ENCODE peak calls at places on chromosomes 1 and 21, in four cellular contexts. One of them, this sample, is unnamed.
A peak's percentile ranks its signal among the peaks of the same experiment; 100 is the strongest.

GRCh38 chr1:175900171-175900570 is 156.8 kb upstream of the TNR start:
- ATAC-seq in HepG2: no peak
- ATAC-seq in K562: no peak
- ATAC-seq in HCT116: no peak
- ATAC-seq in this sample: no peak

GRCh38 chr1:60984066-60984799 is 98.1 kb upstream of the NFIA start:
- ATAC-seq in HepG2: no peak
- ATAC-seq in K562: peak; percentile 63
- ATAC-seq in HCT116: no peak
- ATAC-seq in this sample: peak; percentile 81

GRCh38 chr1:235336903-235337302 is 8.5 kb downstream of the GGPS1 start:
- ATAC-seq in HepG2: no peak
- ATAC-seq in K562: no peak
- ATAC-seq in HCT116: no peak
- ATAC-seq in this sample: no peak

GRCh38 chr21:45875416-45875760 is 106.2 kb upstream of the COL6A1 start:
- ATAC-seq in HepG2: no peak
- ATAC-seq in K562: no peak
- ATAC-seq in HCT116: no peak
- ATAC-seq in this sample: no peak

GRCh38 chr21:45109831-45110492 is 35.6 kb downstream of the ADARB1 start:
- ATAC-seq in HepG2: no peak
- ATAC-seq in K562: peak; percentile 44
- ATAC-seq in HCT116: no peak
- ATAC-seq in this sample: no peak

GRCh38 chr1:93338426-93338825 is 7.3 kb upstream of the DR1 start:
- ATAC-seq in HepG2: no peak
- ATAC-seq in K562: no peak
- ATAC-seq in HCT116: peak; percentile 96
- ATAC-seq in this sample: no peak

GRCh38 chr1:58966917-58967733 is 183.3 kb upstream of the JUN start:
- ATAC-seq in HepG2: peak; percentile 80
- ATAC-seq in K562: no peak
- ATAC-seq in HCT116: no peak
- ATAC-seq in this sample: no peak

GRCh38 chr1:54987830-54988705 is 7.6 kb downstream of the TMEM61 start:
- ATAC-seq in HepG2: no peak
- ATAC-seq in K562: peak; percentile 12
- ATAC-seq in HCT116: no peak
- ATAC-seq in this sample: no peak

GRCh38 chr21:14583629-14584251 is 37.6 kb upstream of the SAMSN1 start:
- ATAC-seq in HepG2: no peak
- ATAC-seq in K562: peak; percentile 61
- ATAC-seq in HCT116: no peak
- ATAC-seq in this sample: no peak

GRCh38 chr1:39995973-39996393 is 41.0 kb downstream of the MFSD2A start:
- ATAC-seq in HepG2: no peak
- ATAC-seq in K562: no peak
- ATAC-seq in HCT116: no peak
- ATAC-seq in this sample: no peak

GRCh38 chr1:64098856-64099606 is 104.4 kb upstream of the UBE2U start:
- ATAC-seq in HepG2: no peak
- ATAC-seq in K562: no peak
- ATAC-seq in HCT116: no peak
- ATAC-seq in this sample: no peak

GRCh38 chr1:89943846-89944781 is 50.8 kb upstream of the ZNF326 start:
- ATAC-seq in HepG2: no peak
- ATAC-seq in K562: no peak
- ATAC-seq in HCT116: no peak
- ATAC-seq in this sample: no peak

GRCh38 chr1:25447547-25447946 is 16.9 kb downstream of the MACO1 start:
- ATAC-seq in HepG2: no peak
- ATAC-seq in K562: no peak
- ATAC-seq in HCT116: no peak
- ATAC-seq in this sample: no peak

GRCh38 chr1:186536272-186536905 is 75.5 kb upstream of the PDC start:
- ATAC-seq in HepG2: no peak
- ATAC-seq in K562: no peak
- ATAC-seq in HCT116: no peak
- ATAC-seq in this sample: no peak

DNA sequence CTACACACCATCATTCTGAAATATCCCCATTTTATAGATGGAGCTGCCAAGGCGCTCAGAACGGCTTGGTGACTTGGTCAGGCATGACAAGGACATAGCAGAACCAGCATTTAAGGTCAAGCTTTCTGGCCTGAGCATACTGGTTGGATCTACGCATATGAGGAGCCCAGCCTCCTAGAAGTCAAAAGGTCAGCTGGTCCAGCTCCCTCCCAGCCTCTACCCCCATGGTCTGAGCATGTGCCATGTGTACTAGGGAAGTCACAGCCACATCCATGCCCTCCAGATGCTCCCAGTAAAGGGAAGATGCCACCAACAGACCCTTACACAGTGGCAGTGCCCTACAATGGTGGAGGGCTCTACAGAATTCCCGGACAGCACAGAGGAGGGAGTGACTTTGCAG is 96.7 kb downstream of the EPHB2 start:
- ATAC-seq in HepG2: no peak
- ATAC-seq in K562: no peak
- ATAC-seq in HCT116: no peak
- ATAC-seq in this sample: no peak
- H3K27ac ChIP-seq in HepG2: no peak overlapping the region
- H3K27ac ChIP-seq in K562: no peak overlapping the region
- H3K27ac ChIP-seq in HCT116: no peak overlapping the region
- H3K27ac ChIP-seq in this sample: no peak overlapping the region

GRCh38 chr1:226677121-226678020 is 61.7 kb downstream of the ITPKB start:
- ATAC-seq in HepG2: no peak
- ATAC-seq in K562: no peak
- ATAC-seq in HCT116: peak; percentile 42
- ATAC-seq in this sample: peak; percentile 79

GRCh38 chr1:226676381-226676780 is 62.7 kb downstream of the ITPKB start:
- ATAC-seq in HepG2: no peak
- ATAC-seq in K562: no peak
- ATAC-seq in HCT116: no peak
- ATAC-seq in this sample: no peak

GRCh38 chr1:226675720-226676357 is 63.2 kb downstream of the ITPKB start:
- ATAC-seq in HepG2: no peak
- ATAC-seq in K562: no peak
- ATAC-seq in HCT116: no peak
- ATAC-seq in this sample: no peak

GRCh38 chr1:226672217-226672838 is 66.8 kb downstream of the ITPKB start:
- ATAC-seq in HepG2: no peak
- ATAC-seq in K562: no peak
- ATAC-seq in HCT116: no peak
- ATAC-seq in this sample: no peak

GRCh38 chr1:226674892-226675719 is 64.0 kb downstream of the ITPKB start:
- ATAC-seq in HepG2: no peak
- ATAC-seq in K562: no peak
- ATAC-seq in HCT116: no peak
- ATAC-seq in this sample: peak; percentile 7
- TF ChIP-seq POLR2AphosphoS5 in HepG2: no peak
- TF ChIP-seq POLR2AphosphoS5 in K562: no peak
- TF ChIP-seq POLR2AphosphoS5 in HCT116: no peak
- TF ChIP-seq POLR2AphosphoS5 in this sample: peak; percentile 12

GRCh38 chr1:77977989-77978292 is 931 bp downstream of the FUBP1 start:
- ATAC-seq in HepG2: no peak
- ATAC-seq in K562: no peak
- ATAC-seq in HCT116: no peak
- ATAC-seq in this sample: no peak
- H3K36me3 ChIP-seq in HepG2: peaks cover 2% of the 10 kb centered on the region
- H3K36me3 ChIP-seq in K562: peaks cover 60% of the 10 kb centered on the region
- H3K36me3 ChIP-seq in HCT116: peaks cover 26% of the 10 kb centered on the region
- H3K36me3 ChIP-seq in this sample: no peaks in the 10 kb centered on the region

DNA sequence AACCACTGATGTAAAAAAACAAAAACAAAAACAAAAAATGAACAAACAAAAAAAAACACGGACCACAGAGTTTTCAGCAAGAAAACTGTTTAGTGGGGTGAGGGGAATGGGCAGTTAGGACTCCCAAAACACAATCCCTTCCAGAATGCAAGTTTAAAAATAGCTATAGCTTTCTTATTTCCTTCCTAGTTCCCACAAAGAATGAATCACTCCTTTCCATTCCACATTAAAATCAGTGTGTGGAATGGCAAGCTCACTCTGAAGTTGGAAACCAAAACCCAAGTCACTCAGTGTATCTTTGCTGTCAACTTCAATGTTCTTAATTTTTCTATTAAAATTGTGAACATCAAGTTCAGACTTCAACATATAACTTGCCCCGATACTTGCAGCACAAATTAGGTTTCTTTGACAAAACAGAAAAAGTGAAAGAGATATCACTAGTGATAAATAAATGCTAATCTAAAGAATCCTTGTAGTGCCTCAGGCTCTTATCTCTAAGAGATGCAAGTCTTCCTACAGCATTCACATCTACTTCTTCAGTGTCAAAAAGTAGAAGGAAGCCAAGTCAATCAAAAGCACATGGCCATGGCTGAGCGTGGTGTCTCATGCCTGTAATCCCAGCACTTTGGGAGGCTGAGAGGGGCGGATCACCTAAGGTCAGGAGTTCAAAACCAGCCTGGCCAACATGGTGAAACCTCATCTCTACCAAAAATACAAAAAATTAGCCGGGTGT is 45.5 kb downstream of the TOR3A start:
- ATAC-seq in HepG2: no peak
- ATAC-seq in K562: no peak
- ATAC-seq in HCT116: no peak
- ATAC-seq in this sample: no peak
- H3K27ac ChIP-seq in HepG2: no peak overlapping the region
- H3K27ac ChIP-seq in K562: no peak overlapping the region
- H3K27ac ChIP-seq in HCT116: peak overlapping the region; percentile 9
- H3K27ac ChIP-seq in this sample: peak overlapping the region; percentile 7

GRCh38 chr1:23984417-23985186 is 4.5 kb upstream of the SRSF10 start:
- ATAC-seq in HepG2: no peak
- ATAC-seq in K562: no peak
- ATAC-seq in HCT116: no peak
- ATAC-seq in this sample: no peak
- TF ChIP-seq POLR2AphosphoS5 in HepG2: no peak
- TF ChIP-seq POLR2AphosphoS5 in K562: no peak
- TF ChIP-seq POLR2AphosphoS5 in HCT116: no peak
- TF ChIP-seq POLR2AphosphoS5 in this sample: peak; percentile 8

GRCh38 chr1:952201-952600 is 6.9 kb downstream of the NOC2L start:
- ATAC-seq in HepG2: no peak
- ATAC-seq in K562: no peak
- ATAC-seq in HCT116: no peak
- ATAC-seq in this sample: no peak
- H3K36me3 ChIP-seq in HepG2: peaks cover 49% of the 10 kb centered on the region
- H3K36me3 ChIP-seq in K562: peaks cover 100% of the 10 kb centered on the region
- H3K36me3 ChIP-seq in HCT116: peaks cover 85% of the 10 kb centered on the region
- H3K36me3 ChIP-seq in this sample: no peaks in the 10 kb centered on the region

GRCh38 chr1:160797861-160798273 is 1.9 kb downstream of the LY9 start:
- ATAC-seq in HepG2: no peak
- ATAC-seq in K562: no peak
- ATAC-seq in HCT116: no peak
- ATAC-seq in this sample: no peak
- H3K27ac ChIP-seq in HepG2: no peak overlapping the region
- H3K27ac ChIP-seq in K562: no peak overlapping the region
- H3K27ac ChIP-seq in HCT116: no peak overlapping the region
- H3K27ac ChIP-seq in this sample: no peak overlapping the region

This sample was measured in gastroesophageal sphincter.